ENCODE peak calls at places on chromosomes 7 and 10, in six cellular contexts. V is breast epithelium; U is GM23338; Q is CD8-positive, alpha-beta T cell; K is psoas muscle; R is GM06990. H is an unnamed sample.

GRCh38 chr7:28956608-28957063 is 1.5 kb downstream of the TRIL start:
- DNase-seq in V (peak; percentile 77), U (peak; percentile 87), Q (no peak), K (peak; percentile 79), R (no peak), H (peak; percentile 79)

GRCh38 chr7:91657386-91658120 is 222.9 kb downstream of the MTERF1 start:
- DNase-seq in V (no peak), U (peak; percentile 36), Q (no peak), K (no peak), R (no peak), H (peak; percentile 7)

GRCh38 chr10:485776-486572 is 203.5 kb downstream of the DIP2C start:
- DNase-seq in V (peak; percentile 15), U (no peak), Q (no peak), K (peak; percentile 51), R (no peak), H (no peak)

GRCh38 chr10:126902157-126902556 is 3.1 kb upstream of the DOCK1 start:
- DNase-seq in V (peak; percentile 64), U (no peak), Q (no peak), K (no peak), R (no peak), H (no peak)

GRCh38 chr7:137893143-137893742 is 46.5 kb upstream of the DGKI start:
- DNase-seq in V (no peak), U (no peak), Q (no peak), K (no peak), R (no peak), H (no peak)

GRCh38 chr7:70752794-70753241 is 379.1 kb upstream of the GALNT17 start:
- DNase-seq in V (no peak), U (no peak), Q (no peak), K (no peak), R (no peak), H (no peak)

GRCh38 chr7:80428161-80429054 is 83.5 kb downstream of the GNAT3 start:
- DNase-seq in V (no peak), U (peak; percentile 84), Q (no peak), K (no peak), R (no peak), H (no peak)

GRCh38 chr7:146375155-146375554 is 258.6 kb downstream of the CNTNAP2 start:
- DNase-seq in V (no peak), U (no peak), Q (no peak), K (no peak), R (no peak), H (no peak)

GRCh38 chr10:131514454-131514853 is 202.9 kb upstream of the TCERG1L start:
- DNase-seq in V (no peak), U (no peak), Q (no peak), K (no peak), R (no peak), H (peak; percentile 22)

GRCh38 chr7:45638916-45639315 is 64.7 kb downstream of the ADCY1 start:
- DNase-seq in V (no peak), U (no peak), Q (no peak), K (no peak), R (no peak), H (no peak)

GRCh38 chr10:70699659-70700174 is 27.4 kb downstream of the ADAMTS14 start:
- DNase-seq in V (no peak), U (peak; percentile 43), Q (no peak), K (no peak), R (no peak), H (peak; percentile 25)

GRCh38 chr10:24446739-24447138 is 237.8 kb downstream of the KIAA1217 start:
- DNase-seq in V (no peak), U (no peak), Q (no peak), K (no peak), R (no peak), H (no peak)

GRCh38 chr10:20115929-20116328 is 299.7 kb downstream of the PLXDC2 start:
- DNase-seq in V (no peak), U (peak; percentile 65), Q (no peak), K (no peak), R (no peak), H (no peak)

GRCh38 chr10:50367732-50368131 is 116.4 kb upstream of the ASAH2 start:
- DNase-seq in V (no peak), U (peak; percentile 78), Q (no peak), K (no peak), R (no peak), H (peak; percentile 16)

GRCh38 chr7:107111196-107111595 is 57.6 kb upstream of the HBP1 start:
- DNase-seq in V (no peak), U (no peak), Q (no peak), K (no peak), R (no peak), H (no peak)

GRCh38 chr7:90298145-90299038 is 22.7 kb downstream of the FAM237B start:
- DNase-seq in V (no peak), U (peak; percentile 60), Q (no peak), K (no peak), R (no peak), H (no peak)

GRCh38 chr10:95513008-95513589 is 48.1 kb downstream of the SORBS1 start:
- DNase-seq in V (peak; percentile 57), U (no peak), Q (no peak), K (no peak), R (no peak), H (no peak)

GRCh38 chr10:76973515-76974289 is 663.9 kb downstream of the KCNMA1 start:
- DNase-seq in V (no peak), U (no peak), Q (no peak), K (no peak), R (no peak), H (no peak)

GRCh38 chr10:34598972-34599371 is 216.1 kb downstream of the PARD3 start:
- DNase-seq in V (no peak), U (no peak), Q (no peak), K (no peak), R (no peak), H (no peak)

GRCh38 chr10:27547047-27547446 is 42.9 kb downstream of the RAB18 start:
- DNase-seq in V (no peak), U (no peak), Q (no peak), K (no peak), R (no peak), H (no peak)

GRCh38 chr7:75555736-75556135 is 63.6 kb downstream of the SPDYE5 start:
- DNase-seq in V (no peak), U (no peak), Q (no peak), K (peak; percentile 28), R (no peak), H (no peak)

GRCh38 chr7:32102432-32102851 is 32.2 kb upstream of the PDE1C start:
- DNase-seq in V (no peak), U (no peak), Q (no peak), K (no peak), R (no peak), H (no peak)

GRCh38 chr10:63683686-63684085 is 162.5 kb downstream of the REEP3 start:
- DNase-seq in V (no peak), U (no peak), Q (no peak), K (no peak), R (no peak), H (no peak)

GRCh38 chr7:156792611-156793010 is 100.4 kb downstream of the LMBR1 start:
- DNase-seq in V (no peak), U (no peak), Q (no peak), K (no peak), R (no peak), H (no peak)

GRCh38 chr10:28984431-28984830 is 304.4 kb upstream of the LYZL1 start:
- DNase-seq in V (peak; percentile 88), U (no peak), Q (no peak), K (peak; percentile 89), R (peak; percentile 22), H (no peak)

GRCh38 chr10:35079763-35080162 is 10.4 kb downstream of the CUL2 start:
- DNase-seq in V (no peak), U (no peak), Q (no peak), K (no peak), R (no peak), H (no peak)

GRCh38 chr7:25752967-25753791 is 398.8 kb upstream of the NFE2L3 start:
- DNase-seq in V (peak; percentile 38), U (peak; percentile 47), Q (no peak), K (peak; percentile 72), R (no peak), H (no peak)
- TF ChIP-seq CTCF in V (no peak), U (no peak), Q (no peak), K (no peak), R (no peak), H (no peak)

DNA sequence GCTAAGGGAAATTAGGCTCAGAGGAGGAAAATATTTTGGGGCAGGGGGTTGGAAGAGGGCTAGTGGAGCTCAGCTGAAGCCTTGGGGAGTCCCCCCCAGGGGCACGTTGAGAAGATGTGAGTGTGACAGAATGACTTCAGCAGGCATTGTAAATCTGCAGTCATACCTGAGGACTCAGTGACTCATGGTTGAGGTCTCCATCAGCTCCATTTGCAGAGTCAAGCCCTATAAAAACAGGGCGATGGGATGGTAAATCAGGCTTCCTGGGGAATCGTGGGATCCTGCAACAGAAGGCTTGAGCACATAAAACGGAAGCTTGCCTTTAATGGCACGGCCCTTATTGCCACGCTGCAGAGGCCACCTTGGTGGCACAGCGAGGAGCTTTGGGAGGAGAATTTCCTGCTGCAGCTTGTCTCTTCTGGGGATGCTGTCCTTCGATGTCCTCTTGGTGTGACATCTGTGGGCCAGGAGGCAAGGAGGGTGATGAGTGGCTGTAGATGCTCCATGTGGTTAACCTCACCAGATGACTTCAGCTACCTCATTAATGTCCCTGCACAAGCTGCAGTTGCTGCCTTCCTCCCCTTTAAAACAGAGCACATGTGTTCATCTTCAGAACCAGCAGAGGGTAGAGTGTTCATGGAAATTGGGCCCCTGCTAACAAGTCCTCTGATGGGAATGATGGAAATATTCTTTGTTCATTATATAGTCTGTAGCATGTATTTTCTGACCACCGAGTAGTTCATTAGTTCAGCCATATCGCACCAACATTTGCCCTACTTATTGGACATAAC is 285.9 kb downstream of the LRMDA start:
- DNase-seq in V (no peak), U (no peak), Q (no peak), K (no peak), R (no peak), H (no peak)
- TF ChIP-seq CTCF in V (no peak), U (no peak), Q (no peak), K (no peak), R (no peak), H (no peak)

GRCh38 chr7:102061354-102061945 is 225.2 kb upstream of the SH2B2 start:
- DNase-seq in V (no peak), U (no peak), Q (no peak), K (no peak), R (no peak), H (no peak)
- TF ChIP-seq CTCF in V (no peak), U (no peak), Q (no peak), K (no peak), R (no peak), H (no peak)

GRCh38 chr10:113617086-113617485 is 46.8 kb downstream of the NRAP start:
- DNase-seq in V (no peak), U (peak; percentile 69), Q (no peak), K (no peak), R (no peak), H (no peak)

GRCh38 chr10:113619401-113619800 is 44.4 kb downstream of the NRAP start:
- DNase-seq in V (no peak), U (no peak), Q (no peak), K (no peak), R (no peak), H (no peak)

GRCh38 chr10:113618338-113618737 is 45.5 kb downstream of the NRAP start:
- DNase-seq in V (no peak), U (no peak), Q (no peak), K (peak; percentile 56), R (no peak), H (no peak)

GRCh38 chr10:113614304-113614703 is 49.5 kb downstream of the NRAP start:
- DNase-seq in V (no peak), U (peak; percentile 32), Q (no peak), K (no peak), R (no peak), H (no peak)

GRCh38 chr10:113616244-113617074 is 47.4 kb downstream of the NRAP start:
- DNase-seq in V (no peak), U (peak; percentile 71), Q (no peak), K (no peak), R (no peak), H (peak; percentile 23)
- TF ChIP-seq CTCF in V (no peak), U (peak; percentile 85), Q (no peak), K (peak; percentile 27), R (peak; percentile 30), H (peak; percentile 64)